ENCODE peak calls at places on chromosome 13, in six cellular contexts. V, C, B, E, O and T are unnamed samples.

GRCh38 chr13:34086281-34086680 is 268.3 kb downstream of the RFC3 start:
- DNase-seq in E (no peak), O (no peak), C (no peak), V (no peak), B (no peak), T (no peak)

GRCh38 chr13:37127706-37128241 is 22.3 kb upstream of the CSNK1A1L start:
- DNase-seq in V (no peak), B (peak), C (no peak), O (peak), E (no peak), T (no peak)

GRCh38 chr13:48251616-48252081 is 18.6 kb downstream of the ITM2B start:
- DNase-seq in E (no peak), O (peak), V (no peak), C (no peak), B (no peak), T (no peak)

GRCh38 chr13:76397413-76397812 is 488.8 kb downstream of the KCTD12 start:
- DNase-seq in B (no peak), E (no peak), V (no peak), O (no peak), C (no peak), T (no peak)

GRCh38 chr13:46146898-46147297 is 35.1 kb downstream of the LCP1 start:
- DNase-seq in O (no peak), B (no peak), V (no peak), C (no peak), E (no peak), T (no peak)

GRCh38 chr13:61110804-61111203 is 304.8 kb downstream of the PCDH20 start:
- DNase-seq in C (no peak), V (no peak), E (no peak), B (no peak), O (no peak), T (no peak)

GRCh38 chr13:28558126-28558525 is 63.2 kb upstream of the FLT1 start:
- DNase-seq in E (no peak), O (peak), V (no peak), C (no peak), B (peak), T (no peak)

GRCh38 chr13:49023441-49023840 is 47.7 kb downstream of the FNDC3A start:
- DNase-seq in C (no peak), B (no peak), O (peak), V (no peak), E (no peak), T (no peak)

GRCh38 chr13:44768233-44768632 is 192.1 kb upstream of the TSC22D1 start:
- DNase-seq in C (no peak), B (no peak), E (no peak), V (no peak), O (no peak), T (no peak)

GRCh38 chr13:106143930-106144709 is 391.3 kb downstream of the EFNB2 start:
- DNase-seq in E (no peak), B (no peak), O (no peak), V (no peak), C (peak), T (no peak)

GRCh38 chr13:76980075-76980718 is 11.7 kb upstream of the CLN5 start:
- DNase-seq in O (peak), C (peak), V (no peak), B (no peak), E (peak), T (peak)

GRCh38 chr13:55632402-55632801 is 1508.3 kb upstream of the PRR20A start:
- DNase-seq in B (no peak), V (no peak), E (no peak), O (no peak), C (no peak), T (no peak)

GRCh38 chr13:41443969-41444368 is 13.4 kb upstream of the RGCC start:
- DNase-seq in B (no peak), O (no peak), V (no peak), E (no peak), C (no peak), T (no peak)

GRCh38 chr13:98807774-98808173 is 55.3 kb upstream of the SLC15A1 start:
- DNase-seq in E (no peak), B (no peak), O (no peak), C (no peak), V (no peak), T (no peak)

GRCh38 chr13:93307166-93307565 is 80.6 kb downstream of the GPC6 start:
- DNase-seq in O (peak), C (no peak), E (no peak), V (no peak), B (no peak), T (no peak)

GRCh38 chr13:32007494-32007893 is 24.1 kb upstream of the FRY start:
- DNase-seq in O (peak), B (no peak), V (no peak), E (no peak), C (no peak), T (no peak)

GRCh38 chr13:71290963-71291937 is 575.8 kb downstream of the DACH1 start:
- DNase-seq in O (peak), V (peak), B (no peak), C (no peak), E (no peak), T (peak)

GRCh38 chr13:48578516-48579166 is 45.8 kb upstream of the RCBTB2 start:
- DNase-seq in C (no peak), O (no peak), B (no peak), E (no peak), V (no peak), T (peak)